ENCODE peak calls at places on chromosomes 11 and 22, in four cellular contexts. G is IMR-90, R is HepG2, D is H1. K is an unnamed sample.

GRCh38 chr11:69700278-69701140 is 3.3 kb downstream of the FGF19 start:
- DNase-seq in R (peak), G (peak), D (peak), K (peak)

GRCh38 chr11:18853086-18853720 is 61.6 kb upstream of the PTPN5 start:
- DNase-seq in D (peak), R (peak), G (peak), K (no peak)

GRCh38 chr11:18611196-18611595 is 11.6 kb downstream of the MISFA start:
- DNase-seq in R (no peak), D (no peak), G (peak), K (no peak)

GRCh38 chr11:77411238-77411637 is 62.7 kb downstream of the PAK1 start:
- DNase-seq in D (no peak), R (no peak), G (peak), K (no peak)

GRCh38 chr11:72813740-72814138 is 472 bp upstream of the ATG16L2 start:
- DNase-seq in R (peak), G (peak), D (no peak), K (peak)

GRCh38 chr11:64258356-64258755 is 7.0 kb downstream of the PLCB3 start:
- DNase-seq in D (no peak), G (no peak), R (no peak), K (no peak)

GRCh38 chr11:8839957-8840945 is 70.7 kb upstream of the AKIP1 start:
- DNase-seq in G (peak), D (peak), R (peak), K (no peak)

GRCh38 chr22:22942511-22943329 is 55.1 kb downstream of the IGLL5 start:
- DNase-seq in D (peak), G (peak), R (peak), K (peak)

GRCh38 chr22:46585340-46586122 is 34.7 kb upstream of the GRAMD4 start:
- DNase-seq in R (no peak), D (peak), G (no peak), K (no peak)

GRCh38 chr11:61636676-61637075 is 43.5 kb upstream of the DAGLA start:
- DNase-seq in G (no peak), R (no peak), D (no peak), K (no peak)

GRCh38 chr11:12797996-12798395 is 123.8 kb downstream of the TEAD1 start:
- DNase-seq in G (no peak), R (no peak), D (no peak), K (no peak)
- TF ChIP-seq MAFK in G (no peak), R (no peak), D (no peak), K (no peak)

GRCh38 chr22:45104313-45104712 is 59.4 kb upstream of the NUP50 start:
- DNase-seq in G (no peak), R (no peak), D (no peak), K (no peak)

GRCh38 chr22:45103756-45104155 is 60.0 kb upstream of the NUP50 start:
- DNase-seq in G (no peak), R (no peak), D (no peak), K (no peak)

GRCh38 chr22:45107671-45108070 is 56.1 kb upstream of the NUP50 start:
- DNase-seq in D (no peak), G (no peak), R (no peak), K (no peak)

GRCh38 chr22:45102896-45103420 is 60.8 kb upstream of the NUP50 start:
- DNase-seq in D (no peak), R (no peak), G (no peak), K (no peak)

DNA sequence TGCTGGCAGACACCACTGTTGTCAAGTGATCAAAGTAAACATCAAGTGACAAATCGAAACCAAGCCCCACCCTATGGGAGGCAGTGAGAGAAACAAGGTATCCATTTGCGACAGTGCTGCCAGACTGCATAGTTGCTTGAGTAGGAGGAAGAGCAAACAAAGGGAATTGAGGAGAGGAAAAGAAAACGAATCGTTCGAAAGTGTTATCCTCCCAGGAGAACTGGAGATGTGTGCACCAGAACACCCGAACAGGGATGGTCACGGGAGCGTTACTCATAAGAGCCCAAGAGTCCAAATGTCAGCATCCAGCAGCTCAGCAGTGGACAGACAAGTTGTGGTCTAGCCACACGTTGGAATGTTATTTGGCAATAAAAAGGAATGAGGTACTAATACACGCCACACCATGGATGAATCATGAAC is 58.4 kb upstream of the NUP50 start:
- DNase-seq in D (no peak), G (peak), R (peak), K (no peak)
- H3K27ac ChIP-seq in D (no peak), G (peak), R (no peak), K (no peak)

GRCh38 chr11:12962306-12962705 is 46.8 kb upstream of the RASSF10 start:
- DNase-seq in D (no peak), G (no peak), R (no peak), K (no peak)

GRCh38 chr11:12963789-12964536 is 45.2 kb upstream of the RASSF10 start:
- DNase-seq in R (peak), G (peak), D (peak), K (peak)

GRCh38 chr11:12963051-12963450 is 46.1 kb upstream of the RASSF10 start:
- DNase-seq in D (no peak), G (no peak), R (no peak), K (no peak)

GRCh38 chr11:12961615-12962014 is 47.5 kb upstream of the RASSF10 start:
- DNase-seq in G (peak), D (no peak), R (no peak), K (no peak)

GRCh38 chr11:12964650-12965049 is 44.5 kb upstream of the RASSF10 start:
- DNase-seq in R (no peak), D (no peak), G (no peak), K (no peak)
- H2AFZ ChIP-seq in R (no peak), D (no peak), G (no peak), K (no peak)

DNA sequence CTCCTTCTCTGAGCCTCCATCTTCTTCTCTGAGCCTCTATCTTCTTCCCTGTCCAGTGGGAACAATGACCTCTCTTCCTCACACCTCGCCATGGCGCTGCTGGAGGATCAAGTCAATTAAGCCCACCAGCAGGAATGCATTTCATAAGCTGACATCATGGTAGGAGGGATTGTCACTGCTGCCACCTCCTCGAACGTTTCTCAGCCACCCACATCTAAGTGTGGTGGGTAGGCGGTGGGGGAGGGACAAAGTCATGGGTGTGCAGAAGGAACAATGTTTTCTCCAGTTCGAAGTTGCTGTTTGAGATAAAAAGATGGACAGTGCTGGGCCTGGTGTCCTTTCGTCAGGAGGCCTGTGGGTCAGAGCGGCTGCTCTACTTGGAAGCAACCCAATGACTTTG is 44.0 kb downstream of the DHCR7 start:
- DNase-seq in G (no peak), D (no peak), R (no peak), K (no peak)
- TF ChIP-seq MAFK in G (no peak), D (no peak), R (no peak), K (no peak)

GRCh38 chr22:24433001-24433867 is 5.8 kb downstream of the ADORA2A start:
- DNase-seq in D (no peak), R (no peak), G (no peak), K (no peak)

GRCh38 chr22:24432059-24432853 is 4.9 kb downstream of the ADORA2A start:
- DNase-seq in R (no peak), D (no peak), G (peak), K (peak)

GRCh38 chr22:24430431-24431308 is 3.3 kb downstream of the ADORA2A start:
- DNase-seq in D (no peak), R (no peak), G (no peak), K (no peak)

GRCh38 chr22:24429411-24430365 is 2.3 kb downstream of the ADORA2A start:
- DNase-seq in D (no peak), R (no peak), G (peak), K (no peak)

GRCh38 chr22:24431309-24432034 is 4.1 kb downstream of the ADORA2A start:
- DNase-seq in G (no peak), R (no peak), D (no peak), K (no peak)
- H3K27ac ChIP-seq in G (no peak), R (no peak), D (no peak), K (no peak)

DNA sequence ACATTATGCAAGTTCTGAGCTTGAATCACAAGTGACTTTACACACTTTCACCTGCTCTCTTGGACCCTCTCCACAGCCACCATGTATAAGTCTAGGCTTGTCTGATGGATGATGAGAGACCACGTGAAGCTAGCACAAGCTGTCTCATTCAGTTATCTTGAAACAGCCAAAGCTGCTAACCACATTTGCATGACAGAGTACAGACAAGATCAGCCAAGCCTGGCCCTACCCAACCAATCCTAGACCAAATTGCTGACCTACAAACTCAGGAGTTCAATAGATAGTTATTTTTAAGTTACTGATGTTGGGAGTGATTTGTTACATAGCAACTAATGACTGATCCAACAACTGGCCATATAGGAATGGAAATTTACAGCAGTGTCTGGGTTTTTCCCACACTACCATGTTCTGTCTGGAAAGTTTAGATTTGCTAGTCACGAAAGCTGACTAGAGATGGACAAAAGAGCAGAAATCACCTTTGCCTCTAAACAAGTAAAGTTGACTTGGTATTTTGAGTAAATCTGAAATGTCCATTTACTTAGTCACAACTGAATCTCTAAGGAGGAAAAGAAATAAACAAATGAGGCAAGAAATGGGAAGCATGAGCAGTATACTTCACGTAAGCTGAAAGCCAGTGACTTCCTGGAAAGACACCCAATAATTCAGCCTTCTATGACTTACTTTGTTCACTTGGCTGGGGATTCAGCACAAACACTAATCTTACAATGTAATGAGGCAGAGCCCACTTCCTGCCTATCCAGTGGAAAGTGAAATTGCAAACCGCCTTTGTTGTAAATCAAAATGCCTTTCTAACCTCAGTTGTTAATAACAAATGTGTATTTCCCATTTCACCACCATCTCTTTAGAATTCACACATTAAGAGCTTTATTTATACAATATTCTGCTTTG is 101.7 kb downstream of the FAM181B start:
- DNase-seq in D (no peak), R (no peak), G (peak), K (no peak)
- H2AFZ ChIP-seq in D (no peak), R (no peak), G (no peak), K (no peak)

GRCh38 chr11:46776878-46777277 is 57.9 kb downstream of the F2 start:
- DNase-seq in D (no peak), G (no peak), R (no peak), K (no peak)

DNA sequence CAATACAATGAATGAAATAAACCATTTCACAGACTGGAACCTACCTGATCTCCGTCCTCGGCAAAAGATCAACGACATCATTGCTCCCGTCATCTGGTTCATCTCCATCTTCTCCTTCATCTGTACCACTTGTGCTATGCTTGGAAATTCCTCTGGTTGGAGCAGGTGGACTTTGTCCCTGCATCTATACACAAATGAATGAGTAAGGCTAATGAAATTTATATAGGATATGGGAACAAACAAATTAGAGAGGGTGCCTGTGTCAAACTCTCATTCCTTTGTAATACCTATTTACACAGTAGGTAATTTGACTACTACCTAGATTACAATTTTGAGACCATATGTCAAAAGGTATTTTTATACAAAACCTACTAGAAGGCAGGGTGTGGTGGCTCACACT is 59.4 kb downstream of the F2 start:
- DNase-seq in R (peak), G (no peak), D (no peak), K (no peak)
- TF ChIP-seq MAFK in R (no peak), G (no peak), D (no peak), K (no peak)